ENCODE peak calls at places on chromosomes 4 and X, in eight cellular contexts. One of them, this sample, is unnamed.

GRCh38 chr4:116132946-116133345 is 952.4 kb downstream of the TRAM1L1 start:
- DNase-seq in neuronal stem cell: no peak
- DNase-seq in SK-N-SH: no peak
- DNase-seq in mesendoderm: no peak
- DNase-seq in small intestine: no peak
- DNase-seq in kidney epithelial cell: no peak
- DNase-seq in dorsolateral prefrontal cortex: no peak
- DNase-seq in skeletal muscle cell: no peak
- DNase-seq in this sample: no peak

GRCh38 chrX:41472231-41472815 is 25.2 kb downstream of the NYX start:
- DNase-seq in SK-N-SH: no peak
- DNase-seq in mesendoderm: peak
- DNase-seq in small intestine: no peak
- DNase-seq in dorsolateral prefrontal cortex: no peak
- DNase-seq in neuronal stem cell: no peak
- DNase-seq in kidney epithelial cell: no peak
- DNase-seq in skeletal muscle cell: no peak
- DNase-seq in this sample: peak

GRCh38 chrX:72094894-72095293 is 36.8 kb downstream of the RTL5 start:
- DNase-seq in dorsolateral prefrontal cortex: no peak
- DNase-seq in kidney epithelial cell: no peak
- DNase-seq in SK-N-SH: peak
- DNase-seq in skeletal muscle cell: no peak
- DNase-seq in mesendoderm: peak
- DNase-seq in neuronal stem cell: peak
- DNase-seq in small intestine: peak
- DNase-seq in this sample: peak

GRCh38 chrX:18434896-18435295 is 9.5 kb downstream of the CDKL5 start:
- DNase-seq in mesendoderm: no peak
- DNase-seq in small intestine: no peak
- DNase-seq in neuronal stem cell: no peak
- DNase-seq in SK-N-SH: no peak
- DNase-seq in dorsolateral prefrontal cortex: no peak
- DNase-seq in skeletal muscle cell: no peak
- DNase-seq in kidney epithelial cell: no peak
- DNase-seq in this sample: no peak

GRCh38 chr4:89898304-89898716 is 3.7 kb downstream of the MMRN1 start:
- DNase-seq in kidney epithelial cell: no peak
- DNase-seq in small intestine: peak
- DNase-seq in mesendoderm: peak
- DNase-seq in SK-N-SH: no peak
- DNase-seq in dorsolateral prefrontal cortex: no peak
- DNase-seq in skeletal muscle cell: no peak
- DNase-seq in neuronal stem cell: peak
- DNase-seq in this sample: no peak

GRCh38 chr4:2793920-2794706 is 1.2 kb downstream of the SH3BP2 start:
- DNase-seq in small intestine: peak
- DNase-seq in neuronal stem cell: no peak
- DNase-seq in SK-N-SH: peak
- DNase-seq in mesendoderm: peak
- DNase-seq in dorsolateral prefrontal cortex: no peak
- DNase-seq in skeletal muscle cell: no peak
- DNase-seq in kidney epithelial cell: no peak
- DNase-seq in this sample: no peak

GRCh38 chr4:162403956-162404355 is 240.2 kb upstream of the FSTL5 start:
- DNase-seq in SK-N-SH: no peak
- DNase-seq in small intestine: no peak
- DNase-seq in skeletal muscle cell: no peak
- DNase-seq in dorsolateral prefrontal cortex: no peak
- DNase-seq in mesendoderm: no peak
- DNase-seq in neuronal stem cell: no peak
- DNase-seq in kidney epithelial cell: no peak
- DNase-seq in this sample: no peak

GRCh38 chr4:152780267-152780811 is 585 bp downstream of the ARFIP1 start:
- DNase-seq in SK-N-SH: peak
- DNase-seq in mesendoderm: peak
- DNase-seq in kidney epithelial cell: no peak
- DNase-seq in neuronal stem cell: no peak
- DNase-seq in dorsolateral prefrontal cortex: peak
- DNase-seq in skeletal muscle cell: no peak
- DNase-seq in small intestine: no peak
- DNase-seq in this sample: no peak

GRCh38 chr4:165709973-165710526 is 163.0 kb upstream of the TLL1 start:
- DNase-seq in mesendoderm: peak
- DNase-seq in dorsolateral prefrontal cortex: no peak
- DNase-seq in small intestine: no peak
- DNase-seq in skeletal muscle cell: no peak
- DNase-seq in SK-N-SH: no peak
- DNase-seq in kidney epithelial cell: no peak
- DNase-seq in neuronal stem cell: no peak
- DNase-seq in this sample: no peak

GRCh38 chrX:134172588-134173259 is 64.3 kb upstream of the CCDC160 start:
- DNase-seq in SK-N-SH: peak
- DNase-seq in neuronal stem cell: no peak
- DNase-seq in dorsolateral prefrontal cortex: peak
- DNase-seq in skeletal muscle cell: no peak
- DNase-seq in mesendoderm: peak
- DNase-seq in small intestine: peak
- DNase-seq in kidney epithelial cell: no peak
- DNase-seq in this sample: peak

GRCh38 chrX:134174273-134174660 is 62.7 kb upstream of the CCDC160 start:
- DNase-seq in SK-N-SH: no peak
- DNase-seq in neuronal stem cell: no peak
- DNase-seq in dorsolateral prefrontal cortex: no peak
- DNase-seq in small intestine: no peak
- DNase-seq in skeletal muscle cell: no peak
- DNase-seq in kidney epithelial cell: no peak
- DNase-seq in mesendoderm: no peak
- DNase-seq in this sample: peak

GRCh38 chrX:134171661-134172587 is 65.1 kb upstream of the CCDC160 start:
- DNase-seq in mesendoderm: peak
- DNase-seq in skeletal muscle cell: no peak
- DNase-seq in kidney epithelial cell: no peak
- DNase-seq in neuronal stem cell: no peak
- DNase-seq in small intestine: peak
- DNase-seq in dorsolateral prefrontal cortex: no peak
- DNase-seq in SK-N-SH: peak
- DNase-seq in this sample: peak

GRCh38 chrX:134174859-134175258 is 62.1 kb upstream of the CCDC160 start:
- DNase-seq in skeletal muscle cell: no peak
- DNase-seq in mesendoderm: peak
- DNase-seq in neuronal stem cell: peak
- DNase-seq in dorsolateral prefrontal cortex: no peak
- DNase-seq in small intestine: no peak
- DNase-seq in SK-N-SH: no peak
- DNase-seq in kidney epithelial cell: no peak
- DNase-seq in this sample: peak

DNA sequence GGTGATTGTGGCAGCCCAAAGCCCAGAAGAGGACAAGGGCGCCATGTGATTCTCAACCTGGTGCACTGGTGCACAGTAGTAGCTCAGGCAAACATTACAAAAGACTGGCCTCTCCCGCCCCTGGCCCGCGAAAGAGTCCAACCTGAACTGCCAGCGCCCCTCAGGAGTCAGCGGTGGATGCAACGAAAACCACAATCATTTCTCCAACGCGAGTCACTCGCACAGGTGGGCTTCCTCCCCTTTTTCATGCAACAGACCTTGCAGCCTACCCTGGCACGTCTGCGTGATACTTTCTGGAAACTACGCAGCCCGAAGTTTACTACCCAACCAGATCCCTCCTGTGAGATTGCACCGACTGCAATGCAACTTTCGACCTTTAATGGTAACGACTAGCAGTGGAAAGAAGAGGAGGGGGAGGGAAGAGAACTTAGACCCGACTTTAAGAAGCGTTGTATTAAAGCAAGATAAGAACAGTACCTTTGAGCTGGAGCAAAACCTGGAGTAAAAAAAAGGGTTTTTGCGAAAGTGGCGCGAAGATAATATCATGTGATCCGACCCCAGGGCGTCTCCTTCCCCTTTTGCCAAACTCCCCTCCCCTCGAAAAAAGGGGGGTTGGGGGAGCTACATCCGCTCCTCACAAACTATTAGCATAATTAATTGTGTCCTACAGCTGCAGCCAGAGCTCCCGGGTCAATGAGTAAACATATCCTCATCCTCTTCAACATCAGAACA is 63.3 kb upstream of the CCDC160 start:
- DNase-seq in SK-N-SH: peak
- DNase-seq in dorsolateral prefrontal cortex: no peak
- DNase-seq in neuronal stem cell: no peak
- DNase-seq in mesendoderm: peak
- DNase-seq in small intestine: no peak
- DNase-seq in kidney epithelial cell: no peak
- DNase-seq in skeletal muscle cell: no peak
- DNase-seq in this sample: peak
- H3K4me3 ChIP-seq in SK-N-SH: no peak
- H3K4me3 ChIP-seq in dorsolateral prefrontal cortex: peak
- H3K4me3 ChIP-seq in neuronal stem cell: peak
- H3K4me3 ChIP-seq in mesendoderm: peak
- H3K4me3 ChIP-seq in small intestine: peak
- H3K4me3 ChIP-seq in kidney epithelial cell: no peak
- H3K4me3 ChIP-seq in skeletal muscle cell: no peak
- H3K4me3 ChIP-seq in this sample: peak

DNA sequence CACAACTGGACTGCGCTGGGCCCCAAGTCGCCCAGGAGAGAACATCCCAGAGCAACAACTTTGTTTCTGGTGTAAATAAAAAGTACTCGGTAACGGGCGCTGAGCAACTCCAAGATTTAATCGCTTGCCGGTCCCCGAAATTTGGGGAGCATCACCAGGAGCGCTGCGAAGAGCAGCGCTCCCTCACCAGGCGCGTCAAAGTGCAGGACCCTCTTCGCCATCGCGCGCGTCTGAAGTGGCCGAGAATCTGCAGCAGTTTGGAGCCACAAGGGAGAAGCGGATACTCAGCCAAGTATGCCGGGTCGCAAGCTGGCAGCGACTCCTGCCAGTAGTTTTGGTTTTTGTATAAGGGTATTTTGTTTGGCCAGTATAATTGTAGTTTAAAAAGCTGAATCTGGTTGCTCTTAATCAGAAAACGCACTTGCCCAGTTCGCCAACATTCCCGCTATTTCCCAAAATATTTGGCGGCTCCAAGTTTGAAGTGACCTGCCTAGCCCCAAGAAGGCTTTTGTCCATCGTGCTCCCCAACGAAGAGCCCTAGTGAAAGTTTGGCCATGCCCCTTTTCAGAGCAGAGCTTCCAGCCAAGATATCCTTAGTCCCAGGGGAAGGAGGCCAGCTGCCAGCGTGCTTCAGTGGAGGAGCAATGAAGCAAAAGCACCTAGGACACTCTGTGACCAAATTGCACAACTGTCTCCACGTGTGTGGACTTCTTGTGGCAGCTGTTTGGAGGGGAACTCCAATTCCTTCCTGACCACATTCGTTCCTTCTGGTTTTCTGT is 557 bp upstream of the KDR start:
- DNase-seq in small intestine: no peak
- DNase-seq in neuronal stem cell: no peak
- DNase-seq in mesendoderm: peak
- DNase-seq in kidney epithelial cell: no peak
- DNase-seq in dorsolateral prefrontal cortex: no peak
- DNase-seq in SK-N-SH: peak
- DNase-seq in skeletal muscle cell: no peak
- DNase-seq in this sample: peak
- H3K4me3 ChIP-seq in small intestine: no peak
- H3K4me3 ChIP-seq in neuronal stem cell: peak
- H3K4me3 ChIP-seq in mesendoderm: peak
- H3K4me3 ChIP-seq in kidney epithelial cell: peak
- H3K4me3 ChIP-seq in dorsolateral prefrontal cortex: peak
- H3K4me3 ChIP-seq in SK-N-SH: peak
- H3K4me3 ChIP-seq in skeletal muscle cell: peak
- H3K4me3 ChIP-seq in this sample: peak

GRCh38 chr4:182263562-182263961 is 20.4 kb downstream of the TENM3 start:
- DNase-seq in neuronal stem cell: no peak
- DNase-seq in skeletal muscle cell: no peak
- DNase-seq in SK-N-SH: no peak
- DNase-seq in kidney epithelial cell: no peak
- DNase-seq in mesendoderm: no peak
- DNase-seq in dorsolateral prefrontal cortex: no peak
- DNase-seq in small intestine: no peak
- DNase-seq in this sample: no peak
- H3K4me3 ChIP-seq in neuronal stem cell: no peak
- H3K4me3 ChIP-seq in skeletal muscle cell: no peak
- H3K4me3 ChIP-seq in SK-N-SH: no peak
- H3K4me3 ChIP-seq in kidney epithelial cell: no peak
- H3K4me3 ChIP-seq in mesendoderm: no peak
- H3K4me3 ChIP-seq in dorsolateral prefrontal cortex: no peak
- H3K4me3 ChIP-seq in small intestine: no peak
- H3K4me3 ChIP-seq in this sample: no peak

GRCh38 chr4:40059362-40059761 is 2.7 kb downstream of the N4BP2 start:
- DNase-seq in mesendoderm: no peak
- DNase-seq in neuronal stem cell: no peak
- DNase-seq in SK-N-SH: no peak
- DNase-seq in small intestine: no peak
- DNase-seq in dorsolateral prefrontal cortex: no peak
- DNase-seq in skeletal muscle cell: no peak
- DNase-seq in kidney epithelial cell: no peak
- DNase-seq in this sample: no peak
- H3K4me3 ChIP-seq in mesendoderm: no peak
- H3K4me3 ChIP-seq in neuronal stem cell: no peak
- H3K4me3 ChIP-seq in SK-N-SH: no peak
- H3K4me3 ChIP-seq in small intestine: no peak
- H3K4me3 ChIP-seq in dorsolateral prefrontal cortex: no peak
- H3K4me3 ChIP-seq in skeletal muscle cell: no peak
- H3K4me3 ChIP-seq in kidney epithelial cell: no peak
- H3K4me3 ChIP-seq in this sample: no peak